ENCODE peak calls at places on chromosomes 2 and 18, in seven cellular contexts. One of them, this sample, is unnamed.
A peak's percentile ranks its signal among the peaks of the same experiment; 100 is the strongest.

GRCh38 chr2:149585317-149585885 is 2.2 kb downstream of the MMADHC start:
- DNase-seq in activated T-cell treated with anti-CD3 and anti-CD28 coated beads for 48 hours: no peak
- DNase-seq in WERI-Rb-1: no peak
- DNase-seq in T-cell: no peak
- DNase-seq in sigmoid colon: no peak
- DNase-seq in stromal cell of bone marrow: no peak
- DNase-seq in EL: no peak
- DNase-seq in this sample: no peak

GRCh38 chr2:217822296-217823252 is 180.2 kb downstream of the TNS1 start:
- DNase-seq in activated T-cell treated with anti-CD3 and anti-CD28 coated beads for 48 hours: no peak
- DNase-seq in T-cell: no peak
- DNase-seq in stromal cell of bone marrow: peak; percentile 28
- DNase-seq in sigmoid colon: no peak
- DNase-seq in WERI-Rb-1: no peak
- DNase-seq in EL: peak; percentile 20
- DNase-seq in this sample: no peak

GRCh38 chr2:127776122-127776780 is 34.7 kb downstream of the WDR33 start:
- DNase-seq in activated T-cell treated with anti-CD3 and anti-CD28 coated beads for 48 hours: no peak
- DNase-seq in EL: no peak
- DNase-seq in WERI-Rb-1: no peak
- DNase-seq in stromal cell of bone marrow: no peak
- DNase-seq in T-cell: no peak
- DNase-seq in sigmoid colon: no peak
- DNase-seq in this sample: no peak

GRCh38 chr2:29880084-29880483 is 41.3 kb downstream of the ALK start:
- DNase-seq in WERI-Rb-1: no peak
- DNase-seq in sigmoid colon: no peak
- DNase-seq in stromal cell of bone marrow: no peak
- DNase-seq in activated T-cell treated with anti-CD3 and anti-CD28 coated beads for 48 hours: no peak
- DNase-seq in T-cell: no peak
- DNase-seq in EL: no peak
- DNase-seq in this sample: no peak

GRCh38 chr2:209661286-209661685 is 110.3 kb upstream of the UNC80 start:
- DNase-seq in WERI-Rb-1: no peak
- DNase-seq in sigmoid colon: no peak
- DNase-seq in EL: no peak
- DNase-seq in stromal cell of bone marrow: no peak
- DNase-seq in T-cell: no peak
- DNase-seq in activated T-cell treated with anti-CD3 and anti-CD28 coated beads for 48 hours: no peak
- DNase-seq in this sample: no peak

GRCh38 chr18:12839057-12839525 is 44.9 kb downstream of the PTPN2 start:
- DNase-seq in sigmoid colon: no peak
- DNase-seq in T-cell: no peak
- DNase-seq in activated T-cell treated with anti-CD3 and anti-CD28 coated beads for 48 hours: no peak
- DNase-seq in WERI-Rb-1: no peak
- DNase-seq in stromal cell of bone marrow: no peak
- DNase-seq in EL: no peak
- DNase-seq in this sample: no peak

GRCh38 chr18:76827205-76827885 is 5.0 kb downstream of the ZNF236 start:
- DNase-seq in stromal cell of bone marrow: no peak
- DNase-seq in EL: peak; percentile 38
- DNase-seq in T-cell: no peak
- DNase-seq in sigmoid colon: peak; percentile 24
- DNase-seq in WERI-Rb-1: no peak
- DNase-seq in activated T-cell treated with anti-CD3 and anti-CD28 coated beads for 48 hours: no peak
- DNase-seq in this sample: no peak

GRCh38 chr2:59301466-59302402 is 1060.6 kb upstream of the FANCL start:
- DNase-seq in sigmoid colon: peak; percentile 68
- DNase-seq in WERI-Rb-1: peak; percentile 72
- DNase-seq in stromal cell of bone marrow: peak; percentile 47
- DNase-seq in activated T-cell treated with anti-CD3 and anti-CD28 coated beads for 48 hours: no peak
- DNase-seq in EL: peak; percentile 73
- DNase-seq in T-cell: no peak
- DNase-seq in this sample: peak; percentile 51

GRCh38 chr2:144479138-144479537 is 40.8 kb downstream of the ZEB2 start:
- DNase-seq in T-cell: no peak
- DNase-seq in stromal cell of bone marrow: no peak
- DNase-seq in WERI-Rb-1: no peak
- DNase-seq in activated T-cell treated with anti-CD3 and anti-CD28 coated beads for 48 hours: no peak
- DNase-seq in EL: peak; percentile 52
- DNase-seq in sigmoid colon: no peak
- DNase-seq in this sample: peak; percentile 24

GRCh38 chr2:169131587-169132512 is 62.5 kb downstream of the DHRS9 start:
- DNase-seq in T-cell: no peak
- DNase-seq in WERI-Rb-1: no peak
- DNase-seq in sigmoid colon: no peak
- DNase-seq in activated T-cell treated with anti-CD3 and anti-CD28 coated beads for 48 hours: no peak
- DNase-seq in stromal cell of bone marrow: peak; percentile 38
- DNase-seq in EL: peak; percentile 66
- DNase-seq in this sample: no peak

GRCh38 chr2:224126001-224126400 is 86.9 kb upstream of the SERPINE2 start:
- DNase-seq in sigmoid colon: no peak
- DNase-seq in stromal cell of bone marrow: no peak
- DNase-seq in EL: no peak
- DNase-seq in WERI-Rb-1: no peak
- DNase-seq in activated T-cell treated with anti-CD3 and anti-CD28 coated beads for 48 hours: no peak
- DNase-seq in T-cell: no peak
- DNase-seq in this sample: no peak

GRCh38 chr2:40103590-40103989 is 324.5 kb upstream of the THUMPD2 start:
- DNase-seq in WERI-Rb-1: no peak
- DNase-seq in activated T-cell treated with anti-CD3 and anti-CD28 coated beads for 48 hours: no peak
- DNase-seq in T-cell: no peak
- DNase-seq in stromal cell of bone marrow: peak; percentile 78
- DNase-seq in sigmoid colon: no peak
- DNase-seq in EL: peak; percentile 77
- DNase-seq in this sample: no peak

GRCh38 chr18:66508937-66509336 is 95.0 kb downstream of the CDH19 start:
- DNase-seq in WERI-Rb-1: no peak
- DNase-seq in T-cell: no peak
- DNase-seq in stromal cell of bone marrow: no peak
- DNase-seq in activated T-cell treated with anti-CD3 and anti-CD28 coated beads for 48 hours: no peak
- DNase-seq in EL: no peak
- DNase-seq in sigmoid colon: no peak
- DNase-seq in this sample: no peak

GRCh38 chr2:9558948-9559381 is 3.3 kb upstream of the ADAM17 start:
- DNase-seq in sigmoid colon: no peak
- DNase-seq in T-cell: no peak
- DNase-seq in activated T-cell treated with anti-CD3 and anti-CD28 coated beads for 48 hours: no peak
- DNase-seq in WERI-Rb-1: no peak
- DNase-seq in EL: peak; percentile 98
- DNase-seq in stromal cell of bone marrow: peak; percentile 88
- DNase-seq in this sample: peak; percentile 80

GRCh38 chr18:54712758-54713157 is 115.5 kb upstream of the RAB27B start:
- DNase-seq in activated T-cell treated with anti-CD3 and anti-CD28 coated beads for 48 hours: no peak
- DNase-seq in stromal cell of bone marrow: no peak
- DNase-seq in EL: no peak
- DNase-seq in T-cell: no peak
- DNase-seq in WERI-Rb-1: no peak
- DNase-seq in sigmoid colon: no peak
- DNase-seq in this sample: no peak

GRCh38 chr2:160474319-160474645 is 19.3 kb downstream of the RBMS1 start:
- DNase-seq in activated T-cell treated with anti-CD3 and anti-CD28 coated beads for 48 hours: no peak
- DNase-seq in EL: no peak
- DNase-seq in WERI-Rb-1: no peak
- DNase-seq in T-cell: no peak
- DNase-seq in sigmoid colon: no peak
- DNase-seq in stromal cell of bone marrow: no peak
- DNase-seq in this sample: no peak

GRCh38 chr2:70615222-70615621 is 61.6 kb upstream of the TGFA start:
- DNase-seq in stromal cell of bone marrow: no peak
- DNase-seq in T-cell: no peak
- DNase-seq in sigmoid colon: no peak
- DNase-seq in EL: no peak
- DNase-seq in WERI-Rb-1: no peak
- DNase-seq in activated T-cell treated with anti-CD3 and anti-CD28 coated beads for 48 hours: no peak
- DNase-seq in this sample: no peak

GRCh38 chr2:42494434-42495233 is 852 bp upstream of the KCNG3 start:
- DNase-seq in EL: peak; percentile 74
- DNase-seq in stromal cell of bone marrow: peak; percentile 50
- DNase-seq in sigmoid colon: peak; percentile 80
- DNase-seq in T-cell: peak; percentile 69
- DNase-seq in activated T-cell treated with anti-CD3 and anti-CD28 coated beads for 48 hours: peak; percentile 71
- DNase-seq in WERI-Rb-1: peak; percentile 88
- DNase-seq in this sample: peak; percentile 25

This sample was measured in skeletal muscle cell.